ENCODE peak calls at places on chromosomes 13 and 19, in eight cellular contexts. Q is foreskin fibroblast, G is PC-9, A is testis, I is cardiac fibroblast, N is psoas muscle, U is HL-60, Z is astrocyte of the spinal cord. V is an unnamed sample.

GRCh38 chr13:45931211-45931610 is 79.7 kb upstream of the SIAH3 start:
- DNase-seq in Q (no peak), I (no peak), U (no peak), Z (no peak), A (no peak), G (no peak), N (no peak), V (no peak)

GRCh38 chr13:65943024-65943423 is 1287.1 kb downstream of the PCDH9 start:
- DNase-seq in A (peak), N (no peak), Q (peak), U (no peak), G (no peak), Z (peak), I (peak), V (peak)

GRCh38 chr13:40922437-40923040 is 96.6 kb downstream of the ELF1 start:
- DNase-seq in A (peak), Z (no peak), Q (no peak), U (no peak), N (peak), G (no peak), I (no peak), V (no peak)

GRCh38 chr13:102589291-102589822 is 7.4 kb upstream of the TPP2 start:
- DNase-seq in N (no peak), U (no peak), A (no peak), Q (peak), Z (no peak), I (no peak), G (no peak), V (no peak)

GRCh38 chr19:4368128-4368820 is 24.9 kb downstream of the MPND start:
- DNase-seq in A (no peak), U (no peak), Z (no peak), N (no peak), G (no peak), I (peak), Q (no peak), V (no peak)

GRCh38 chr13:68304287-68304893 is 1074.3 kb upstream of the PCDH9 start:
- DNase-seq in G (no peak), U (no peak), I (peak), Q (no peak), N (no peak), A (no peak), Z (peak), V (peak)

GRCh38 chr19:17565611-17566010 is 10.2 kb downstream of the COLGALT1 start:
- DNase-seq in I (no peak), N (no peak), U (no peak), Z (no peak), G (peak), A (no peak), Q (peak), V (no peak)

GRCh38 chr13:43786766-43787517 is at the start of gene ENOX1:
- DNase-seq in N (peak), U (peak), G (peak), I (peak), Q (peak), Z (peak), A (peak), V (no peak)

GRCh38 chr19:10219678-10220077 is 11.5 kb downstream of the S1PR2 start:
- DNase-seq in N (no peak), I (peak), U (peak), Q (peak), Z (no peak), G (peak), A (no peak), V (no peak)

GRCh38 chr19:682678-683320 is 6.6 kb downstream of the FSTL3 start:
- DNase-seq in U (no peak), G (no peak), Z (no peak), A (no peak), Q (no peak), N (no peak), I (no peak), V (no peak)

GRCh38 chr19:39351537-39352037 is 9.4 kb downstream of the SAMD4B start:
- DNase-seq in U (no peak), I (no peak), A (no peak), G (no peak), N (no peak), Z (peak), Q (peak), V (no peak)

GRCh38 chr13:53839461-53839860 is 810.8 kb downstream of the OLFM4 start:
- DNase-seq in G (no peak), A (no peak), Z (no peak), N (no peak), U (no peak), Q (no peak), I (no peak), V (no peak)

GRCh38 chr13:109875746-109876145 is 89.4 kb upstream of the IRS2 start:
- DNase-seq in Z (no peak), U (no peak), G (no peak), N (no peak), I (no peak), Q (no peak), A (no peak), V (no peak)

GRCh38 chr19:49533551-49534488 is 6.0 kb downstream of the RCN3 start:
- DNase-seq in N (peak), G (peak), Z (peak), Q (peak), U (peak), I (peak), A (peak), V (no peak)
- H3K4me3 ChIP-seq in N (peak), G (peak), Z (peak), Q (peak), U (peak), I (peak), A (peak), V (peak)

GRCh38 chr19:46716013-46716671 is 772 bp downstream of the PRKD2 start:
- DNase-seq in U (no peak), N (no peak), G (no peak), Z (no peak), A (no peak), Q (peak), I (no peak), V (no peak)
- TF ChIP-seq CTCF in U (no peak), N (no peak), G (no peak), Z (no peak), A (no peak), Q (no peak), I (no peak), V (no peak)

GRCh38 chr19:2173841-2174577 is 10.3 kb downstream of the DOT1L start:
- DNase-seq in G (no peak), Q (no peak), I (no peak), A (peak), U (no peak), Z (no peak), N (no peak), V (no peak)
- H3K4me3 ChIP-seq in G (no peak), Q (no peak), I (no peak), A (no peak), U (no peak), Z (no peak), N (no peak), V (no peak)

DNA sequence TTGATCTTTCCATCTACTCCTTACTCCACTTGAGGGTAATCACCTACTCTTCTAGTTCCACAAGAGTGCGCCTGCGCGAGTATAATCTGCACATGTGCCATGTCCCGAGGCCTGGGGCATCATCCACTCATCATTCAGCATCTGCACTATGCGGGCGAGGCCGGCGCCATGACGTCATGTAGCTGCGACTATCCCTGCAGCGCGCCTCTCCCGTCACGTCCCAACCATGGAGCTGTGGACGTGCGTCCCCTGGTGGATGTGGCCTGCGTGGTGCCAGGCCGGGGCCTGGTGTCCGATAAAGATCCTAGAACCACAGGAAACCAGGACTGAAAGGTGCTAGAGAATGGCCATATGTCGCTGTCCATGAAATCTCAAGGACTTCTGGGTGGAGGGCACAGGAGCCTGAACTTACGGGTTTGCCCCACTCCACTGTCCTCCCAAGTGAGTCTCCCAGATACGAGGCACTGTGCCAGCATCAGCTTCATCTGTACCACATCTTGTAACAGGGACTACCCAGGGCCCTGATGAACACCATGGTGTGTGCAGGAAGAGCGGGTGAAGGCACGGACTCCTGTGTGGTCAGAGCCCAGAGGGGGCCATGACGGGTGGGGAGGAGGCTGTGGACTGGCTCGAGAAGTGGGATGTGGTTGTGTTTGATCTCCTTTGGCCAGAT is 2.7 kb upstream of the KLK2 start:
- DNase-seq in Q (peak), Z (no peak), G (no peak), I (peak), N (no peak), A (peak), U (no peak), V (no peak)
- TF ChIP-seq CTCF in Q (no peak), Z (no peak), G (peak), I (peak), N (no peak), A (peak), U (no peak), V (no peak)

GRCh38 chr13:100543872-100544602 is 44.6 kb downstream of the GGACT start:
- DNase-seq in Q (no peak), U (no peak), G (no peak), A (no peak), Z (peak), I (no peak), N (no peak), V (no peak)
- H3K4me3 ChIP-seq in Q (no peak), U (no peak), G (no peak), A (no peak), Z (no peak), I (no peak), N (peak), V (no peak)

DNA sequence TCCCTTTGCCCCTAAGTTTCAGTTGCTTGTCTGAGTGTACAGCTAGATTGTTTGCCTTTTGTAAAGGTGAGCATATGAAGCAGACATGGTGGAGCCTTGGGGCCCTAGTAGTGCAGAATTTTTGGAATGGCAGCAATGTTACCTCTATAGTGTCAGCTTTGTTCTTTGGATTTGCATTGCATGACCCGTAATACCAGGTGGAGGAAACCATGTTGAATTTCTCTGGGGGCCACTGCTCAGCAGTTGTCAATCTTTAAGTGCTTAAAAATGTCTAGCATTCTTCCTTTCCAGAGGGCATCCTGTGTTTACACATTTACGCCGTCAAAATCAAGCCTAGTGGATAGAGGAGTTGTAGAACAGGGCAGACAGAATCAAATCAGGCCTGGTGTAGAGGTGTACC is 303.3 kb downstream of the ATP8A2 start:
- DNase-seq in Q (no peak), N (no peak), Z (no peak), U (no peak), A (no peak), G (no peak), I (no peak), V (no peak)
- TF ChIP-seq CTCF in Q (no peak), N (no peak), Z (no peak), U (no peak), A (no peak), G (no peak), I (no peak), V (no peak)

V was measured in LNCaP clone FGC.